ENCODE peak calls at places on chromosome 14, in nine cellular contexts. H is GM12864; W is AML-193; Z is RWPE1; O is GM20000; N is gastrocnemius medialis; J is kidney; R is stimulated activated CD4-positive, alpha-beta T cell treated with anti-CD3 and anti-CD28 coated beads, TNF-alpha, amount 100 ng/mL, for 1 hour; M is iris pigment epithelial cell. A is an unnamed sample.
A peak's percentile ranks its signal among the peaks of the same experiment; 100 is the strongest.

GRCh38 chr14:55354500-55354899 is 57.1 kb downstream of the ATG14 start:
- DNase-seq in H (no peak), W (peak; percentile 41), Z (peak; percentile 54), O (peak; percentile 69), N (peak; percentile 59), J (no peak), R (peak; percentile 37), M (peak; percentile 56), A (no peak)

GRCh38 chr14:77181603-77182437 is at the start of gene TMEM63C:
- DNase-seq in H (peak; percentile 16), W (no peak), Z (peak; percentile 86), O (peak; percentile 50), N (no peak), J (peak; percentile 87), R (no peak), M (no peak), A (no peak)

GRCh38 chr14:68143341-68143807 is 323.8 kb downstream of the RAD51B start:
- DNase-seq in H (no peak), W (no peak), Z (no peak), O (no peak), N (peak; percentile 80), J (peak; percentile 78), R (no peak), M (peak; percentile 95), A (peak; percentile 72)

GRCh38 chr14:78153069-78153351 is 17.2 kb upstream of the NRXN3 start:
- DNase-seq in H (no peak), W (no peak), Z (peak; percentile 12), O (no peak), N (no peak), J (no peak), R (no peak), M (peak; percentile 49), A (no peak)

GRCh38 chr14:59912443-59912842 is 7.5 kb upstream of the LRRC9 start:
- DNase-seq in H (no peak), W (no peak), Z (no peak), O (no peak), N (no peak), J (no peak), R (no peak), M (no peak), A (no peak)

GRCh38 chr14:52061890-52062289 is 7.0 kb downstream of the NID2 start:
- DNase-seq in H (no peak), W (no peak), Z (no peak), O (no peak), N (no peak), J (no peak), R (no peak), M (no peak), A (no peak)

GRCh38 chr14:99752486-99753121 is 40.6 kb upstream of the EML1 start:
- DNase-seq in H (no peak), W (no peak), Z (peak; percentile 54), O (no peak), N (no peak), J (peak; percentile 75), R (no peak), M (peak; percentile 77), A (no peak)

GRCh38 chr14:92481386-92481785 is 32.2 kb upstream of the RIN3 start:
- DNase-seq in H (no peak), W (no peak), Z (no peak), O (no peak), N (no peak), J (no peak), R (no peak), M (peak; percentile 72), A (no peak)

GRCh38 chr14:104385189-104386135 is 194.1 kb upstream of the C14orf180 start:
- DNase-seq in H (no peak), W (no peak), Z (no peak), O (no peak), N (peak; percentile 3), J (peak; percentile 60), R (no peak), M (no peak), A (peak; percentile 7)

GRCh38 chr14:59087711-59088110 is 100.8 kb upstream of the DAAM1 start:
- DNase-seq in H (no peak), W (no peak), Z (no peak), O (no peak), N (no peak), J (no peak), R (no peak), M (no peak), A (no peak)

GRCh38 chr14:88983755-88984154 is 159.3 kb downstream of the TTC8 start:
- DNase-seq in H (no peak), W (no peak), Z (peak; percentile 78), O (no peak), N (no peak), J (no peak), R (no peak), M (peak; percentile 95), A (no peak)

GRCh38 chr14:104804481-104805325 is 3.8 kb downstream of the ZBTB42 start:
- DNase-seq in H (no peak), W (no peak), Z (no peak), O (no peak), N (no peak), J (peak; percentile 60), R (no peak), M (no peak), A (no peak)

GRCh38 chr14:73049428-73049827 is 8.9 kb upstream of the RBM25 start:
- DNase-seq in H (no peak), W (no peak), Z (no peak), O (no peak), N (no peak), J (no peak), R (no peak), M (no peak), A (no peak)

GRCh38 chr14:61478971-61479473 is 157.6 kb downstream of the PRKCH start:
- DNase-seq in H (no peak), W (no peak), Z (no peak), O (peak; percentile 42), N (no peak), J (no peak), R (no peak), M (no peak), A (no peak)

GRCh38 chr14:26163761-26164160 is 434.1 kb downstream of the NOVA1 start:
- DNase-seq in H (no peak), W (peak; percentile 4), Z (no peak), O (no peak), N (no peak), J (no peak), R (no peak), M (peak; percentile 58), A (no peak)

GRCh38 chr14:23865502-23865901 is 88.1 kb upstream of the DHRS4 start:
- DNase-seq in H (no peak), W (no peak), Z (no peak), O (no peak), N (no peak), J (no peak), R (no peak), M (no peak), A (no peak)

GRCh38 chr14:99159341-99160340 is 112.4 kb downstream of the BCL11B start:
- DNase-seq in H (no peak), W (no peak), Z (no peak), O (no peak), N (no peak), J (no peak), R (no peak), M (no peak), A (no peak)

GRCh38 chr14:100872241-100872640 is 31.3 kb downstream of the RTL1 start:
- DNase-seq in H (peak; percentile 1), W (no peak), Z (no peak), O (no peak), N (no peak), J (no peak), R (no peak), M (peak; percentile 25), A (no peak)

A was measured in tibial nerve.